ENCODE peak calls at places on chromosomes 2 and 18, in five cellular contexts. H, Q, U, R and A are unnamed samples.

GRCh38 chr2:38274286-38275276 is 102.5 kb downstream of the ATL2 start:
- DNase-seq in H (no peak), Q (peak; percentile 89), U (no peak), R (no peak), A (peak; percentile 87)

GRCh38 chr18:9494778-9495302 is 19.5 kb downstream of the RALBP1 start:
- DNase-seq in H (no peak), Q (no peak), U (no peak), R (no peak), A (peak; percentile 85)

GRCh38 chr2:156649596-156649995 is 213.4 kb downstream of the GPD2 start:
- DNase-seq in H (no peak), Q (peak; percentile 18), U (peak; percentile 66), R (no peak), A (no peak)

GRCh38 chr2:26913599-26914285 is 56.7 kb upstream of the MAPRE3 start:
- DNase-seq in H (no peak), Q (no peak), U (no peak), R (peak; percentile 5), A (no peak)

GRCh38 chr2:109690822-109691541 is 76.8 kb downstream of the SOWAHC start:
- DNase-seq in H (peak; percentile 84), Q (no peak), U (peak; percentile 61), R (no peak), A (no peak)

GRCh38 chr2:29714333-29714732 is 207.1 kb downstream of the ALK start:
- DNase-seq in H (no peak), Q (no peak), U (no peak), R (peak; percentile 48), A (no peak)

GRCh38 chr2:180707867-180708205 is 272.6 kb upstream of the UBE2E3 start:
- DNase-seq in H (peak; percentile 14), Q (peak; percentile 88), U (no peak), R (no peak), A (no peak)

GRCh38 chr2:241049739-241050623 is 51.6 kb downstream of the SNED1 start:
- DNase-seq in H (peak; percentile 6), Q (no peak), U (no peak), R (peak; percentile 90), A (no peak)

GRCh38 chr2:54377901-54378493 is 78.1 kb upstream of the SPTBN1 start:
- DNase-seq in H (no peak), Q (no peak), U (no peak), R (peak; percentile 64), A (no peak)

GRCh38 chr2:193816008-193816407 is 1621.3 kb upstream of the TMEFF2 start:
- DNase-seq in H (no peak), Q (no peak), U (no peak), R (no peak), A (no peak)

GRCh38 chr2:193806088-193806774 is 1611.5 kb upstream of the TMEFF2 start:
- DNase-seq in H (no peak), Q (peak; percentile 16), U (no peak), R (no peak), A (no peak)

GRCh38 chr2:193808877-193809276 is 1614.1 kb upstream of the TMEFF2 start:
- DNase-seq in H (no peak), Q (no peak), U (no peak), R (no peak), A (no peak)

GRCh38 chr2:193810533-193810932 is 1615.8 kb upstream of the TMEFF2 start:
- DNase-seq in H (no peak), Q (peak; percentile 41), U (no peak), R (no peak), A (no peak)
- H3K4me3 ChIP-seq in H (no peak overlapping the region), Q (no peak overlapping the region), U (no peak overlapping the region), R (no peak overlapping the region), A (no peak overlapping the region)

GRCh38 chr2:236656721-236657120 is 87.1 kb downstream of the ACKR3 start:
- DNase-seq in H (no peak), Q (no peak), U (no peak), R (no peak), A (no peak)

GRCh38 chr2:236656166-236656565 is 86.5 kb downstream of the ACKR3 start:
- DNase-seq in H (no peak), Q (no peak), U (no peak), R (no peak), A (no peak)

GRCh38 chr2:236653863-236654262 is 84.2 kb downstream of the ACKR3 start:
- DNase-seq in H (no peak), Q (no peak), U (no peak), R (peak; percentile 18), A (no peak)

GRCh38 chr2:236657215-236657614 is 87.6 kb downstream of the ACKR3 start:
- DNase-seq in H (no peak), Q (no peak), U (no peak), R (no peak), A (no peak)

GRCh38 chr2:236654496-236654895 is 84.9 kb downstream of the ACKR3 start:
- DNase-seq in H (no peak), Q (no peak), U (no peak), R (peak; percentile 39), A (no peak)
- TF ChIP-seq CTCF in H (no peak), Q (no peak), U (no peak), R (no peak), A (no peak)

GRCh38 chr2:190320696-190321095 is 1.1 kb upstream of the HIBCH start:
- DNase-seq in H (no peak), Q (no peak), U (no peak), R (no peak), A (peak; percentile 73)

GRCh38 chr2:190319557-190320498 is at the start of gene HIBCH:
- DNase-seq in H (peak; percentile 99), Q (peak; percentile 99), U (peak; percentile 99), R (peak; percentile 100), A (peak; percentile 97)

GRCh38 chr2:190315273-190315672 is 4.4 kb downstream of the HIBCH start:
- DNase-seq in H (no peak), Q (no peak), U (no peak), R (no peak), A (peak; percentile 42)

GRCh38 chr2:190318931-190319556 is 582 bp downstream of the HIBCH start:
- DNase-seq in H (peak; percentile 25), Q (peak; percentile 20), U (no peak), R (no peak), A (peak; percentile 50)

DNA sequence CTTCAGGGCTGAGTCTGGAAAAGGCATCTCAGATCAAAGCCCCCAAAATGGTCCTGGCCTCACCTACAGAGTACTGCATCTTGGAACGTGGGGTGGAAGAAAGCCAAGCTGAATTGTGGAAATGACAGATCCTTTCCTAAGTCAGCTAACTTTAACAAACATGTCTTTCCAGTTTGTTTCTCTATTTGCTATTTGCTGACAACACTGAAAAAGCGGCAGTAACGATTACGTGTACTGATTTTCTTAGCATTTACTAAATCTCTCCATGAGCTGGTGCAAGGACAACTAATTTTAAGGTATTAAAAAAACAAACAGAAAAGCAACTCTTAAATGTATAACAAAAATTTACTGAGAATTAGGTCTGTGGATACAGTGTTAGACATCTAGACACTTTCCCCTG is 1.1 kb downstream of the HIBCH start:
- DNase-seq in H (no peak), Q (no peak), U (no peak), R (no peak), A (no peak)
- H3K4me3 ChIP-seq in H (peak overlapping the region; percentile 67), Q (peak overlapping the region; percentile 77), U (peak overlapping the region; percentile 83), R (peak overlapping the region; percentile 98), A (peak overlapping the region; percentile 83)

GRCh38 chr2:189022002-189022401 is 47.8 kb downstream of the COL3A1 start:
- DNase-seq in H (no peak), Q (peak; percentile 56), U (no peak), R (no peak), A (no peak)

GRCh38 chr2:189020179-189020578 is 46.0 kb downstream of the COL3A1 start:
- DNase-seq in H (no peak), Q (no peak), U (no peak), R (no peak), A (no peak)

GRCh38 chr2:189022492-189022891 is 48.3 kb downstream of the COL3A1 start:
- DNase-seq in H (no peak), Q (peak; percentile 55), U (no peak), R (no peak), A (no peak)

DNA sequence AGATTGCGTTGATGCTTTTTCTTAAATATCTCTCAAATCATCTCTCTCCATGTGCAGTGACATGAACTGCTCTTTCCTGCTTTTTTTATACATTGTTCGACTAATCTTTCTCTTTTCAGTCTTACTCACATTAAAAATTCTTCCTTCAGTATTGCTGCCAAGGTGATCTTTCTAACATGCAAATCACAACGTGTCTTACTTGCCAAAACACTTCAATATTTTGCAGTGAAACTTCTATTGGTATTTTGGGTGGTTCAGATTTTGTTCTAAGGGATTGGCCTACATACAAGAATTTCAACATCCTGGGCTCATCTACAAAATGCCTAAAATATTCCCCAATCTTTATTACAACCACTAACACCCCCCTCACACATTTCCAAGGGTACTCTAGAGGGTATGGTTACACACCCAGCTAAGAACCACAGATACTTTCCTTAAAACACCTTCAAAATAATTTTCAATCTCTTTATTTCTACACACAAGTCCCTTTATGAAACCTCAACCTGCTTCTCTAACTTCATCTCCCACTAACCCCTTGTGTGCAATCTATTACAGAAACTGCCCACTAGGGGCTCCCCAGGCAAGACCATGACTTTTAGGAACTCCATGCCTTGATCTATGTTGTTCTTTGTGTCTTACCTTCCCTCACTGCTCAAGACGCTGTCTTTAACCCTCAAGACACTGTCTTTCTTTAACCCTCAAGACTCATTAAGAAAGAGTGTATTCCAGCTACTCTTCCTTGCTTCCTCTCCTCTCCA is 50.9 kb downstream of the COL3A1 start:
- DNase-seq in H (no peak), Q (no peak), U (no peak), R (peak; percentile 67), A (peak; percentile 5)
- TF ChIP-seq CTCF in H (no peak), Q (peak; percentile 56), U (no peak), R (peak; percentile 90), A (peak; percentile 38)